ENCODE peak calls at places on chromosomes 6 and 20, in four cellular contexts. Y, V, R and A are unnamed samples.

GRCh38 chr20:35461620-35462019 is 6.2 kb downstream of the CEP250 start:
- DNase-seq in Y (no peak), V (no peak), R (no peak), A (no peak)

GRCh38 chr20:44936510-44936909 is 23.7 kb downstream of the TOMM34 start:
- DNase-seq in V (no peak), Y (no peak), R (no peak), A (no peak)

GRCh38 chr6:11251553-11252358 is 19.3 kb upstream of the NEDD9 start:
- DNase-seq in R (peak), V (no peak), Y (peak), A (no peak)

GRCh38 chr6:168909288-168909687 is 344.4 kb downstream of the THBS2 start:
- DNase-seq in Y (no peak), R (no peak), V (no peak), A (no peak)

GRCh38 chr6:117536317-117536716 is 53.8 kb downstream of the DCBLD1 start:
- DNase-seq in V (no peak), Y (no peak), R (no peak), A (no peak)

GRCh38 chr6:43495409-43495941 is 14.7 kb downstream of the LRRC73 start:
- DNase-seq in R (no peak), V (no peak), Y (peak), A (no peak)

GRCh38 chr6:168102093-168102985 is 23.3 kb upstream of the FRMD1 start:
- DNase-seq in R (no peak), Y (no peak), V (peak), A (no peak)

GRCh38 chr20:25389381-25389857 is 1.2 kb downstream of the ABHD12 start:
- DNase-seq in R (peak), V (no peak), Y (peak), A (peak)

GRCh38 chr6:45808917-45809316 is 206.7 kb downstream of the CLIC5 start:
- DNase-seq in V (no peak), Y (no peak), R (no peak), A (no peak)

GRCh38 chr6:164227952-164228522 is 813.5 kb downstream of the QKI start:
- DNase-seq in R (peak), V (no peak), Y (no peak), A (no peak)

GRCh38 chr6:166619912-166620311 is 7.1 kb downstream of the RPS6KA2 start:
- DNase-seq in Y (peak), R (peak), V (no peak), A (no peak)

GRCh38 chr6:153511896-153512496 is 380.9 kb upstream of the RGS17 start:
- DNase-seq in R (peak), Y (peak), V (no peak), A (peak)

GRCh38 chr6:157229733-157230132 is 93.6 kb downstream of the TMEM242 start:
- DNase-seq in Y (no peak), R (no peak), V (peak), A (no peak)

GRCh38 chr6:79777713-79778579 is 146.8 kb downstream of the SH3BGRL2 start:
- DNase-seq in V (peak), Y (peak), R (peak), A (peak)

GRCh38 chr6:70686548-70687133 is 19.0 kb downstream of the SMAP1 start:
- DNase-seq in V (peak), R (peak), Y (peak), A (no peak)

GRCh38 chr6:107033136-107033535 is 5.1 kb downstream of the MTRES1 start:
- DNase-seq in R (no peak), Y (peak), V (no peak), A (no peak)

GRCh38 chr20:16553684-16554083 is 19.6 kb downstream of the KIF16B start:
- DNase-seq in V (no peak), R (no peak), Y (no peak), A (no peak)

GRCh38 chr6:53834134-53834533 is 39.3 kb downstream of the LRRC1 start:
- DNase-seq in R (no peak), Y (no peak), V (no peak), A (no peak)

GRCh38 chr20:19723834-19724430 is 34.1 kb upstream of the RIN2 start:
- DNase-seq in V (no peak), R (no peak), Y (no peak), A (no peak)

GRCh38 chr20:34412453-34412852 is 49.4 kb downstream of the ITCH start:
- DNase-seq in V (no peak), R (no peak), Y (no peak), A (no peak)

GRCh38 chr6:135909737-135910387 is 58.4 kb downstream of the PDE7B start:
- DNase-seq in Y (peak), R (peak), V (peak), A (peak)

GRCh38 chr6:148235446-148235845 is 107.2 kb upstream of the SASH1 start:
- DNase-seq in V (no peak), Y (peak), R (no peak), A (no peak)

GRCh38 chr6:144895890-144896289 is 610.8 kb downstream of the UTRN start:
- DNase-seq in R (no peak), Y (no peak), V (no peak), A (no peak)

GRCh38 chr6:28351087-28351486 is 1.3 kb downstream of the ZKSCAN3 start:
- DNase-seq in Y (no peak), R (peak), V (no peak), A (no peak)

GRCh38 chr6:75504902-75505233 is 11.3 kb upstream of the FILIP1 start:
- DNase-seq in V (no peak), Y (peak), R (peak), A (no peak)

GRCh38 chr6:39143238-39143930 is 28.4 kb upstream of the SAYSD1 start:
- DNase-seq in R (no peak), V (no peak), Y (no peak), A (no peak)

GRCh38 chr20:776165-776564 is 7.9 kb upstream of the SLC52A3 start:
- DNase-seq in V (no peak), R (no peak), Y (no peak), A (no peak)

GRCh38 chr6:90098025-90098474 is 198.6 kb downstream of the BACH2 start:
- DNase-seq in Y (peak), V (no peak), R (peak), A (peak)

GRCh38 chr6:2140438-2141128 is 104.8 kb downstream of the GMDS start:
- DNase-seq in V (no peak), R (no peak), Y (no peak), A (no peak)

GRCh38 chr6:113411006-113411405 is 446.1 kb upstream of the MARCKS start:
- DNase-seq in Y (no peak), R (peak), V (peak), A (no peak)